ENCODE peak calls at places on chromosome 11, in four cellular contexts. I is GM12878, K is SK-N-SH, F is A549. G is an unnamed sample.

GRCh38 chr11:71937826-71938225 is 9.0 kb downstream of the RNF121 start:
- DNase-seq in K (no peak), I (no peak), F (no peak), G (no peak)

GRCh38 chr11:96393753-96394348 is 4.0 kb downstream of the JRKL start:
- DNase-seq in I (peak; percentile 27), F (peak; percentile 43), K (peak; percentile 45), G (peak; percentile 44)

GRCh38 chr11:105942951-105943350 is 79.1 kb downstream of the MSANTD4 start:
- DNase-seq in K (no peak), F (no peak), I (no peak), G (no peak)

GRCh38 chr11:121886956-121887355 is 229.1 kb downstream of the BLID start:
- DNase-seq in K (no peak), F (no peak), I (no peak), G (no peak)

GRCh38 chr11:8258289-8258688 is 5.4 kb downstream of the LMO1 start:
- DNase-seq in F (no peak), I (no peak), K (no peak), G (no peak)

GRCh38 chr11:17387811-17388210 is 648 bp downstream of the KCNJ11 start:
- DNase-seq in I (no peak), F (no peak), K (peak; percentile 8), G (no peak)

GRCh38 chr11:704799-705645 is 1.0 kb upstream of the EPS8L2 start:
- DNase-seq in I (no peak), K (peak; percentile 25), F (peak; percentile 79), G (peak; percentile 93)

GRCh38 chr11:85281550-85281949 is 345.6 kb downstream of the DLG2 start:
- DNase-seq in K (no peak), I (no peak), F (no peak), G (no peak)

GRCh38 chr11:59556883-59557205 is 45.5 kb downstream of the OR4D9 start:
- DNase-seq in F (peak; percentile 79), I (no peak), K (peak; percentile 20), G (peak; percentile 48)

GRCh38 chr11:113189909-113190667 is 124.3 kb upstream of the TTC12 start:
- DNase-seq in I (no peak), K (no peak), F (peak; percentile 53), G (no peak)

GRCh38 chr11:23727821-23728220 is 769.0 kb upstream of the LUZP2 start:
- DNase-seq in I (no peak), F (peak; percentile 4), K (no peak), G (no peak)

GRCh38 chr11:104957280-104957679 is 11.1 kb downstream of the CASP4 start:
- DNase-seq in F (no peak), I (no peak), K (no peak), G (no peak)

GRCh38 chr11:67382481-67383136 is 9.2 kb upstream of the RAD9A start:
- DNase-seq in K (peak; percentile 86), F (peak; percentile 83), I (no peak), G (peak; percentile 67)

DNA sequence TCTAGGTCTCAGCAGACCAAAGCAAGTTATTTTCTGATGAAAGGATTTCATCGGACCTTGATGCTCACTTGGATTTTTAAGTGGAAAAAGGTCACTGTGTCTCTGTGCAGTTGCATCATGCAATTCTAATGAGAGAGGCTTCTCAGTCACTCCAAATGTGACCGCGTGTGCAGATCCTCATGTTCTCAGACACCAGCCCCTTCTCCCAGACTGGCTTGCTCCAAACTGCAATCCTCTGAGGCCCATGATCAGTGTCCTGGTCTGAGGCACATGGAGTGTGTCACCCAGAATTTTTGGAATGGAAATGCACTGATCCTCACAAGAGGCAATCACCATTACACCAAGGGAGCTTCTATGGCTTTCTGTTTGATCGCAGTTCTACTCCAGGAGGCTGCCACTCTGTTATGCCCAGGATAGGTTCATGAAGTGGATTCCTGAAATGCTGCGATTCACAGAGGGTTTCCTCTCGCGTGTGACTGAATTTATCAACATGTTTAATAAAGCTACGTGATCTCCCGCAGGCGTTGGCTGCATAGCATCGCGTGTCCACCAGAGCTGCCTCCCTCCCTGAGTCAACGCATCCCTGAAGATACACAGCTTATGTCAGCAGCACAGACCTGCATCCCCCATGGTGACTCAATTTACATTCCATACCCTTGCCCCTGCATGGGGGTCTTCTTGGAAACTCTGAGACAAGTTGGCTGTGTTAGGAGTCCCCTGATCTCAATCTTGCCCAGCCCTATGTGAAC is 544.6 kb upstream of the B3GAT1 start:
- DNase-seq in I (no peak), K (no peak), F (no peak), G (no peak)
- H3K27ac ChIP-seq in I (no peak overlapping the region), K (no peak overlapping the region), F (no peak overlapping the region), G (no peak overlapping the region)

DNA sequence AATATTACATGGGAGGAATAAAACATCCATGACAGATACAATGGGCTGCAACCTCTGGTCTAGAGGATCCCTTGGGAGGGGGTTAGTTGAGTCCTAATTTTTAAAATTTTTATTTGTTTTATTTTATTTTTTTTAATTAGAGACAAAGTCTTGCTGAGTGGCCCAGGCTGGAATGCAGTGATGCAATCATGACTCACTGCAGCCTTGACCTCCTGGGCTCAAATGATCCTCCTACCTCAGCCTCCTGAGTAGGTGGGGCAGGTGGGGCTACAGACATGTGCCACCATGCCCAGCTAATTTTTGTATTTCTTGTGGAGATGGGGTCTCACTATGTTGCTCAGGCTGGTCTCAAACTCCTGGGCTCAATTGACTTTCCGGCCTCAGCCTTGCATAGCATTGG is 43.1 kb downstream of the FDX1 start:
- DNase-seq in I (no peak), F (no peak), K (no peak), G (no peak)
- TF ChIP-seq PBX3 in I (no peak), F (no peak), K (no peak), G (no peak)

DNA sequence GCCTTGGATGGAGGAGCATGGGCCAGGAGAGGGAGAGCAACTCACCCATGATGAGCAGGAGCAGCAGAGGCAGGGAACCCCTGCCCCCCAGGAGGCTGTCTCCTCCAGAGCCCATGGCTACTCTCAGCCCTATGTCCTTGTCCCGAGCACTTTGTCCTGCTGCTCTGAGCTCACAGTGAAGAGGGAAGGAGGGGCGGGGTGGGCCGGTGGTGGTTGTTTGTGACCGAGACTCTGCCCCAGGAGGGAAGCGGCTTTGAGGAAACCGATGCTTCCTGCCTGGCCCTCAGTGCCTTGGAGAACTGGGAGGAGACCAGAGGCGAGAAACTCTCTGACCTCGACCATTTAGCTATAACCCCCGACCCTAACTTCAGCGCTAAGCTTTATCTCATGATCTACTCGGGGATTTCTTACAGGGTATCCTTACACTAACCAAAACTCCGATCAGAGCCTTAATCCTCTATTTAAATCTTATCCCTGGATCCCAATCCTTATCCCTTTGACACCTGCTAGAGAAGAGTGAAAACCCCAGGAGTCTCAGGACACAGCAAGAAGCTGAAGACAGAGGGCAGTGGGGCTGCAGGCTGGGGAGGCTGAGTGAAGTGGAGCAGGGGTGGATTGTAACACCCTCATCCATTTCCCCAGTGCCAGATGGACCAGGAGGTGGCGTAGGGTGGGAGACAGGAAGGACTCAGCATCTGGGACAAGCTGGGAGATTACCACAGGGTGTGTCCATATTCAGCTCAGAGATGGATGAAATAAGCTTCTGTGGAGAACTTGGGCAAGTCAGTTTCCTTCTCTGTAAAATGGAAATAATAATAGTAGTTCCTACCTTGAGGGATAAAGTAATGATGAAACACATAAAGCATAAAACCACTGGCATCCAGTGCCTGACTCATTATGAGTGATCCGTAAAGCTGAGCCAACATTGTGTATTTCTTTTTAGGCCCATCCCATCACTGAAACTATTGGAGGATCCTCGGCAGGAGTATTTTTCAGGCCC is at the start of gene ROBO4:
- DNase-seq in F (no peak), K (peak; percentile 15), I (no peak), G (peak; percentile 22)
- H3K27ac ChIP-seq in F (peak within 1 kb of the TSS; percentile 27), K (peak within 1 kb of the TSS; percentile 78), I (no peak within 1 kb of the TSS), G (no peak within 1 kb of the TSS)

GRCh38 chr11:56750190-56750589 is 1.7 kb upstream of the OR9G4 start:
- DNase-seq in K (no peak), I (no peak), F (peak; percentile 4), G (peak; percentile 23)
- TF ChIP-seq PBX3 in K (no peak), I (no peak), F (no peak), G (no peak)

GRCh38 chr11:11641581-11641980 is 19.8 kb upstream of the GALNT18 start:
- DNase-seq in F (peak; percentile 16), I (no peak), K (no peak), G (no peak)

GRCh38 chr11:11640152-11640551 is 18.3 kb upstream of the GALNT18 start:
- DNase-seq in F (no peak), K (no peak), I (no peak), G (no peak)

GRCh38 chr11:11635456-11635855 is 13.7 kb upstream of the GALNT18 start:
- DNase-seq in I (no peak), K (no peak), F (no peak), G (no peak)

GRCh38 chr11:11636671-11637070 is 14.9 kb upstream of the GALNT18 start:
- DNase-seq in I (no peak), F (no peak), K (no peak), G (no peak)

GRCh38 chr11:11640996-11641395 is 19.2 kb upstream of the GALNT18 start:
- DNase-seq in I (no peak), F (no peak), K (no peak), G (no peak)
- H3K27ac ChIP-seq in I (no peak overlapping the region), F (no peak overlapping the region), K (no peak overlapping the region), G (no peak overlapping the region)